ENCODE peak calls at places on chromosome X, in four cellular contexts. M is cardiac muscle cell, J is mesendoderm, X is body of pancreas. B is an unnamed sample.

GRCh38 chrX:70172964-70173363 is 4.3 kb upstream of the DGAT2L6 start:
- DNase-seq in M (no peak), J (peak; percentile 18), X (no peak), B (no peak)

GRCh38 chrX:129748265-129748664 is 9.5 kb downstream of the XPNPEP2 start:
- DNase-seq in M (peak; percentile 92), J (no peak), X (no peak), B (no peak)

GRCh38 chrX:1336331-1337143 is at the start of gene IL3RA:
- DNase-seq in M (peak; percentile 18), J (no peak), X (no peak), B (no peak)

GRCh38 chrX:28042826-28043564 is 61.7 kb upstream of the DCAF8L1 start:
- DNase-seq in M (no peak), J (no peak), X (no peak), B (no peak)

GRCh38 chrX:27918799-27919198 is 62.5 kb downstream of the DCAF8L1 start:
- DNase-seq in M (peak; percentile 35), J (peak; percentile 3), X (peak; percentile 9), B (no peak)

GRCh38 chrX:111376897-111377601 is 34.9 kb downstream of the DCX start:
- DNase-seq in M (no peak), J (peak; percentile 82), X (no peak), B (no peak)

GRCh38 chrX:115067812-115068211 is 50.4 kb upstream of the IL13RA2 start:
- DNase-seq in M (peak; percentile 40), J (no peak), X (no peak), B (no peak)

GRCh38 chrX:74293343-74293946 is 10.5 kb upstream of the ZCCHC13 start:
- DNase-seq in M (peak; percentile 81), J (peak; percentile 80), X (peak; percentile 84), B (no peak)

GRCh38 chrX:108464604-108465003 is 25.0 kb downstream of the COL4A5 start:
- DNase-seq in M (no peak), J (peak; percentile 74), X (no peak), B (no peak)

GRCh38 chrX:118679290-118679689 is 48.1 kb upstream of the IL13RA1 start:
- DNase-seq in M (no peak), J (peak; percentile 1), X (no peak), B (no peak)

GRCh38 chrX:145552643-145553042 is 265.0 kb upstream of the SLITRK2 start:
- DNase-seq in M (no peak), J (no peak), X (no peak), B (no peak)

GRCh38 chrX:39903343-39903742 is 194.4 kb downstream of the BCOR start:
- DNase-seq in M (peak; percentile 71), J (no peak), X (no peak), B (no peak)

GRCh38 chrX:46572295-46572936 is 1.1 kb upstream of the CHST7 start:
- DNase-seq in M (no peak), J (no peak), X (no peak), B (no peak)

GRCh38 chrX:104659037-104659744 is 93.2 kb downstream of the IL1RAPL2 start:
- DNase-seq in M (peak; percentile 19), J (no peak), X (peak; percentile 73), B (no peak)

GRCh38 chrX:16610121-16610565 is 39.8 kb upstream of the S100G start:
- DNase-seq in M (no peak), J (no peak), X (no peak), B (no peak)

GRCh38 chrX:16885628-16886027 is 15.5 kb upstream of the RBBP7 start:
- DNase-seq in M (no peak), J (no peak), X (no peak), B (no peak)

GRCh38 chrX:97743014-97743413 is 859.3 kb downstream of the RPA4 start:
- DNase-seq in M (peak; percentile 2), J (no peak), X (no peak), B (no peak)

GRCh38 chrX:124719060-124719459 is 372.7 kb downstream of the SH2D1A start:
- DNase-seq in M (no peak), J (peak; percentile 3), X (no peak), B (no peak)

GRCh38 chrX:57932266-57932665 is 22.0 kb upstream of the ZXDA start:
- DNase-seq in M (no peak), J (no peak), X (no peak), B (no peak)

GRCh38 chrX:57930051-57930450 is 19.8 kb upstream of the ZXDA start:
- DNase-seq in M (no peak), J (no peak), X (no peak), B (peak; percentile 22)

GRCh38 chrX:57929373-57929772 is 19.1 kb upstream of the ZXDA start:
- DNase-seq in M (peak; percentile 49), J (peak; percentile 38), X (no peak), B (no peak)

GRCh38 chrX:57933321-57933720 is 23.1 kb upstream of the ZXDA start:
- DNase-seq in M (no peak), J (no peak), X (no peak), B (no peak)
- H3K27ac ChIP-seq in M (no peak overlapping the region), J (no peak overlapping the region), X (no peak overlapping the region), B (no peak overlapping the region)

GRCh38 chrX:85516131-85516530 is 136.7 kb upstream of the POF1B start:
- DNase-seq in M (no peak), J (no peak), X (no peak), B (peak; percentile 79)

GRCh38 chrX:85517994-85518718 is 138.7 kb upstream of the POF1B start:
- DNase-seq in M (no peak), J (no peak), X (no peak), B (no peak)
- H3K27ac ChIP-seq in M (no peak overlapping the region), J (no peak overlapping the region), X (no peak overlapping the region), B (no peak overlapping the region)

GRCh38 chrX:13285693-13286092 is 34.2 kb downstream of the ATXN3L start:
- DNase-seq in M (no peak), J (peak; percentile 21), X (no peak), B (no peak)

GRCh38 chrX:13281289-13281688 is 38.6 kb downstream of the ATXN3L start:
- DNase-seq in M (no peak), J (no peak), X (no peak), B (no peak)

GRCh38 chrX:13285229-13285628 is 34.6 kb downstream of the ATXN3L start:
- DNase-seq in M (no peak), J (no peak), X (no peak), B (no peak)

GRCh38 chrX:13283512-13283911 is 36.3 kb downstream of the ATXN3L start:
- DNase-seq in M (peak; percentile 26), J (peak; percentile 66), X (no peak), B (no peak)

GRCh38 chrX:13283968-13284914 is 35.6 kb downstream of the ATXN3L start:
- DNase-seq in M (peak; percentile 45), J (peak; percentile 51), X (no peak), B (peak; percentile 16)
- H3K27ac ChIP-seq in M (no peak overlapping the region), J (no peak overlapping the region), X (no peak overlapping the region), B (peak overlapping the region; percentile 80)

GRCh38 chrX:14964500-14964899 is 91.3 kb downstream of the MOSPD2 start:
- DNase-seq in M (peak; percentile 5), J (no peak), X (no peak), B (no peak)
- H3K27ac ChIP-seq in M (no peak overlapping the region), J (no peak overlapping the region), X (no peak overlapping the region), B (peak overlapping the region; percentile 62)

GRCh38 chrX:7074908-7075204 is 72.7 kb upstream of the STS start:
- DNase-seq in M (no peak), J (no peak), X (no peak), B (no peak)
- H3K27ac ChIP-seq in M (no peak overlapping the region), J (no peak overlapping the region), X (peak overlapping the region; percentile 0), B (no peak overlapping the region)

GRCh38 chrX:53086464-53086863 is 4.3 kb downstream of the TSPYL2 start:
- DNase-seq in M (peak; percentile 59), J (no peak), X (peak; percentile 82), B (no peak)

GRCh38 chrX:53084863-53085262 is 2.7 kb downstream of the TSPYL2 start:
- DNase-seq in M (no peak), J (no peak), X (no peak), B (no peak)

GRCh38 chrX:53087378-53087777 is 5.2 kb downstream of the TSPYL2 start:
- DNase-seq in M (no peak), J (no peak), X (no peak), B (no peak)

GRCh38 chrX:53084043-53084570 is 1.9 kb downstream of the TSPYL2 start:
- DNase-seq in M (peak; percentile 13), J (no peak), X (no peak), B (no peak)

GRCh38 chrX:53085661-53086229 is 3.6 kb downstream of the TSPYL2 start:
- DNase-seq in M (no peak), J (no peak), X (no peak), B (no peak)
- H3K27ac ChIP-seq in M (no peak overlapping the region), J (no peak overlapping the region), X (no peak overlapping the region), B (no peak overlapping the region)

GRCh38 chrX:153685751-153686676 is 1.7 kb upstream of the SLC6A8 start:
- DNase-seq in M (no peak), J (no peak), X (peak; percentile 10), B (no peak)
- H3K27ac ChIP-seq in M (peak overlapping the region; percentile 85), J (no peak overlapping the region), X (no peak overlapping the region), B (no peak overlapping the region)

GRCh38 chrX:130990723-130991122 is 67.4 kb upstream of the ARHGAP36 start:
- DNase-seq in M (no peak), J (no peak), X (no peak), B (no peak)

GRCh38 chrX:130995351-130995967 is 62.7 kb upstream of the ARHGAP36 start:
- DNase-seq in M (no peak), J (no peak), X (no peak), B (no peak)

GRCh38 chrX:130999360-130999759 is 58.8 kb upstream of the ARHGAP36 start:
- DNase-seq in M (no peak), J (no peak), X (no peak), B (no peak)

GRCh38 chrX:130994671-130995070 is 63.5 kb upstream of the ARHGAP36 start:
- DNase-seq in M (peak; percentile 10), J (peak; percentile 6), X (no peak), B (no peak)
- H3K27ac ChIP-seq in M (no peak overlapping the region), J (no peak overlapping the region), X (no peak overlapping the region), B (no peak overlapping the region)

DNA sequence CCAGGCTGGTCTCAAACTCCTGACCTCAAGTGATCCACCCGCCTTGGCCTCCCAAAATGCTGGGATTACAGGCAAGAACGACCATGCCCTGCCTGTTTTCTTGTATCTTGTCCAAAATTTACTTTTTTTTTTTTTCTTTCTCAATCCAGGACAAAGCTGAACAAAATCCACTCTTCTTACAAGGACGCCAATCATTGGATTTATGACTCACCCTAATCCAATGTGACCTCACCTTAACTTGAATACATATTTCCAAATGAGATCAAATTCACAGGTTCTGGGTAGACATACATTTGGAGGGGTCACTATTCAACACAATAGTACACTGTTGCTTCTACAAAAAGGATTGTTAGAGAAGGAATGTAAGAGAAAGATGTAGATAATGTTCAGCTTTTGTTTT is 18.0 kb upstream of the TSR2 start:
- DNase-seq in M (no peak), J (no peak), X (no peak), B (no peak)
- H3K27ac ChIP-seq in M (no peak overlapping the region), J (no peak overlapping the region), X (no peak overlapping the region), B (no peak overlapping the region)

DNA sequence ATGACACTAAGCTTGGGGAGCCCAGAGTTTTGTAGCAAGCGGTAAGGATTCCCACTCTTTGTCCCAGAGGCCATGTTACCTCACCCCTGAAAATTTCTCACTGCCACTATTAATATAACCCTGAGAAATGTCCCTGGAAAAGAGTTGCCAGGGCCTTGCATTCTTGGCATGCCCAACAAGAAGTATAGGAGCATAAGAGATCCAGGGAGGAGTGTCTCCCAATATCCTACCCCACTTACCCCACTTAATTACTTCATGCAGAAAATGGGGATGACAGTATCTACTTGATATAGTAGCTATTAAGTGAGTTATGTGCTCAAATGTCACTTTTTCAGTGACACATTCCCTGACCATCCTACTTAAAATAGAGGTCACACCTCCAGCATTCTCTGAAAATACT is 120.5 kb upstream of the C1GALT1C1 start:
- DNase-seq in M (no peak), J (no peak), X (no peak), B (no peak)
- H3K27ac ChIP-seq in M (no peak overlapping the region), J (no peak overlapping the region), X (no peak overlapping the region), B (no peak overlapping the region)

B was measured in epithelial cell of prostate.